ENCODE peak calls at places on chromosomes 11 and 22, in ten cellular contexts. Z, C, T, S, V, Y, W, D, F and J are unnamed samples.

GRCh38 chr11:117523680-117524079 is 196.0 kb downstream of the CEP164 start:
- DNase-seq in T (no peak), V (no peak), D (no peak), W (peak), Z (no peak), S (no peak), Y (no peak), C (no peak), F (peak), J (no peak)

GRCh38 chr11:113475160-113475761 is at the start of gene DRD2:
- DNase-seq in Y (peak), D (no peak), Z (no peak), C (no peak), V (peak), T (no peak), W (no peak), F (peak), S (no peak), J (no peak)

GRCh38 chr11:121927359-121927758 is 188.7 kb downstream of the BLID start:
- DNase-seq in F (no peak), D (no peak), Z (no peak), T (no peak), Y (no peak), S (no peak), W (no peak), V (no peak), C (no peak), J (no peak)

GRCh38 chr11:17740649-17741235 is 6.2 kb downstream of the KCNC1 start:
- DNase-seq in S (no peak), Y (no peak), C (no peak), V (no peak), W (no peak), F (peak), D (no peak), Z (no peak), T (no peak), J (no peak)

GRCh38 chr22:29225422-29226090 is 19.9 kb downstream of the EMID1 start:
- DNase-seq in Z (no peak), V (no peak), T (peak), S (no peak), C (peak), D (no peak), W (no peak), Y (no peak), F (peak), J (no peak)

GRCh38 chr11:28448186-28448585 is 340.0 kb downstream of the METTL15 start:
- DNase-seq in F (no peak), W (no peak), Z (no peak), T (no peak), C (no peak), V (no peak), D (no peak), S (no peak), Y (no peak), J (no peak)

GRCh38 chr11:23404225-23405160 is 544.2 kb upstream of the CCDC179 start:
- DNase-seq in D (no peak), V (no peak), Z (no peak), F (no peak), C (peak), T (no peak), S (no peak), Y (no peak), W (no peak), J (peak)

GRCh38 chr11:17351171-17351509 is 460 bp upstream of the NCR3LG1 start:
- DNase-seq in T (no peak), S (no peak), W (peak), Z (no peak), F (no peak), Y (no peak), C (no peak), V (no peak), D (no peak), J (no peak)

GRCh38 chr11:27040302-27041115 is at the start of gene BBOX1:
- DNase-seq in V (no peak), Z (peak), W (peak), T (no peak), S (peak), D (no peak), F (no peak), Y (no peak), C (no peak), J (no peak)

GRCh38 chr22:43101306-43101705 is 9.2 kb upstream of the BIK start:
- DNase-seq in T (no peak), C (peak), V (no peak), W (no peak), F (no peak), D (no peak), Z (no peak), Y (no peak), S (no peak), J (no peak)

GRCh38 chr22:24437820-24438328 is 10.5 kb downstream of the ADORA2A start:
- DNase-seq in Z (no peak), V (no peak), W (peak), Y (no peak), F (peak), D (peak), S (no peak), T (no peak), C (no peak), J (peak)

GRCh38 chr22:47605441-47605840 is 843.0 kb downstream of the TBC1D22A start:
- DNase-seq in T (no peak), Y (no peak), S (no peak), C (no peak), W (no peak), V (no peak), Z (no peak), D (no peak), F (no peak), J (peak)

GRCh38 chr11:61020706-61021235 is 49.3 kb downstream of the CD6 start:
- DNase-seq in F (peak), S (peak), W (no peak), Z (no peak), V (no peak), C (no peak), D (no peak), T (no peak), Y (no peak), J (peak)

GRCh38 chr11:61021661-61022212 is 50.3 kb downstream of the CD6 start:
- DNase-seq in Y (peak), F (peak), W (no peak), Z (peak), S (peak), C (no peak), V (no peak), D (no peak), T (peak), J (peak)

GRCh38 chr11:61019818-61020405 is 48.4 kb downstream of the CD6 start:
- DNase-seq in V (no peak), Z (no peak), F (peak), T (no peak), Y (no peak), D (no peak), S (peak), C (no peak), W (no peak), J (peak)

GRCh38 chr11:61019037-61019817 is 47.7 kb downstream of the CD6 start:
- DNase-seq in W (no peak), V (no peak), D (no peak), S (no peak), C (no peak), Y (no peak), Z (no peak), T (no peak), F (peak), J (peak)

DNA sequence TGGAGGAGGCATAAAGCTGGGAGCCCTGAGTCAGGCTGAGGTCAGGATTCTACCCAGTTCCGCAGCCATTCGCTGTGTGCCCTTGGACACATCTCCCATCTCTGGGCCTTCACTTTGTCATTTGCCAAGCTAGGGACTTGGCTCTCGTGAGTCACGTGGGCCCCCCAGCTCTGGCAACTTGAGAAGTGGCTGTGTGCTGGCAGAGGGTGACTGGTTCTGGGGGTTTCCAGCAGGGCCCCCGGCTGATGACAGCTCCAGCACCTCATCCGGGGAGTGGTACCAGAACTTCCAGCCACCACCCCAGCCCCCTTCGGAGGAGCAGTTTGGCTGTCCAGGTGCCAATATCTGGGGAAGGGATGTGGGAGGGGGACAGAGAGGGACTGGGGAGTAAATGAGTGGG is 46.6 kb downstream of the CD6 start:
- DNase-seq in W (no peak), T (no peak), C (no peak), D (no peak), F (peak), V (no peak), S (no peak), Z (no peak), Y (no peak), J (no peak)
- TF ChIP-seq CTCF in W (no peak), T (no peak), C (no peak), D (no peak), F (no peak), V (no peak), S (no peak), Z (no peak), Y (no peak), J (no peak)

DNA sequence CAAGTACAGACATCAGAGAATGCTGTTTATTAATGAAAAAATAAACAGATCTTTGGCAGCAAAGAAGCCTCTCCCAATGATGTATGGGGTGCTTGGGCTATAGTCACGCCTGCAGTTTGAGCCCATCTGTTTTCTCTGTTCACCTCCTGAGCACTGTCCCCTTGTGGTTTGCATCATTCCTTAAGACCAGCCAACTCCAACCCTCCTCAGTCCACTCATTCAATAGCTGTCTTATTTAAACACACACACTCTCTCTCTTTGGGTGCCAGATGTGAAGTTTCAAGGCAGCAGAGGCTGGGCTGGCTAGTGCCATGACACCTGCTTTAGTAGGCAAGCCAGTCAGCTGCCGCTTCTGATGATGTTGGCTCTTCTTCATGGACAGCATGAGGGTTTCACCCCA is 58.1 kb downstream of the POLD3 start:
- DNase-seq in Y (no peak), Z (no peak), S (no peak), F (no peak), D (no peak), W (no peak), T (no peak), C (peak), V (no peak), J (no peak)
- TF ChIP-seq CTCF in Y (no peak), Z (no peak), S (no peak), F (no peak), D (no peak), W (no peak), T (no peak), C (no peak), V (no peak), J (no peak)

GRCh38 chr11:129696309-129696989 is 119.2 kb upstream of the TMEM45B start:
- DNase-seq in T (no peak), D (no peak), C (no peak), F (no peak), S (no peak), V (no peak), Y (no peak), W (no peak), Z (no peak), J (no peak)
- TF ChIP-seq CTCF in T (no peak), D (no peak), C (no peak), F (no peak), S (peak), V (no peak), Y (no peak), W (no peak), Z (peak), J (peak)

DNA sequence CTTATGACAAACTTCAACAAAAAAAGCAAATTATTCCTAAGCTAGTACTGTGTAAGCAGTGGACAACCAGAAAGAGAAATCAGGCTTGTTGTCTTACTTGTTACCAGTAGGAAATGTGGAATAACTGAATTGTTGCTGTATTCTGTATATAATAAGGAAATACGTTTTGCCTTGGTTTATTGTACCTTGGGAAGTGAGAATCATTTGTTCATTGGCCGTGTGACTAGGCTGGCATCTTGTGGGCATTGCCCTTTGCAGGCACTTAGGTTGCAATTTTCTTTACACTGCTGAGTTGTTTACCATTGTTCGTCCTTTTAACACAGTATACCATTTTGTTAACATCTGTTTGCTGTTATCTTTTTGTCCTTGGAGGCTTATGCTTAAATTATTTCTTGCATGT is 109.2 kb downstream of the DDX10 start:
- DNase-seq in F (peak), S (no peak), V (no peak), C (no peak), W (no peak), Z (no peak), Y (no peak), D (no peak), T (no peak), J (no peak)
- TF ChIP-seq CTCF in F (no peak), S (no peak), V (no peak), C (no peak), W (no peak), Z (no peak), Y (no peak), D (no peak), T (no peak), J (no peak)